ENCODE peak calls at places on chromosomes 1 and 21, in six cellular contexts. V is colonic mucosa, F is left ventricle myocardium inferior, M is ascending aorta, X is GM12864, A is neural crest cell. Z is an unnamed sample.

GRCh38 chr1:93744299-93744988 is 62.8 kb upstream of the BCAR3 start:
- DNase-seq in V (no peak), F (no peak), M (no peak), X (no peak), A (no peak), Z (no peak)

GRCh38 chr1:42176902-42177519 is 12.5 kb upstream of the GUCA2A start:
- DNase-seq in V (no peak), F (no peak), M (no peak), X (peak), A (no peak), Z (no peak)

GRCh38 chr1:3070304-3070653 is 1.3 kb downstream of the PRDM16 start:
- DNase-seq in V (no peak), F (no peak), M (no peak), X (no peak), A (no peak), Z (no peak)

GRCh38 chr1:25431495-25432363 is 1.0 kb downstream of the MACO1 start:
- DNase-seq in V (peak), F (peak), M (peak), X (no peak), A (no peak), Z (no peak)

GRCh38 chr1:4061521-4062031 is 161.5 kb upstream of the C1orf174 start:
- DNase-seq in V (no peak), F (no peak), M (peak), X (no peak), A (no peak), Z (no peak)

GRCh38 chr1:111967067-111967690 is 22.3 kb downstream of the KCND3 start:
- DNase-seq in V (no peak), F (no peak), M (no peak), X (no peak), A (no peak), Z (no peak)

GRCh38 chr1:19710825-19711611 is 46.3 kb downstream of the HTR6 start:
- DNase-seq in V (no peak), F (no peak), M (no peak), X (peak), A (no peak), Z (no peak)

GRCh38 chr21:46099476-46099875 is 1.6 kb downstream of the COL6A2 start:
- DNase-seq in V (peak), F (peak), M (peak), X (no peak), A (no peak), Z (peak)

GRCh38 chr1:53370369-53370961 is 42.6 kb upstream of the LRP8 start:
- DNase-seq in V (no peak), F (no peak), M (peak), X (no peak), A (no peak), Z (no peak)

GRCh38 chr1:180425956-180426355 is 76.4 kb downstream of the ACBD6 start:
- DNase-seq in V (no peak), F (no peak), M (no peak), X (no peak), A (no peak), Z (no peak)

GRCh38 chr1:209648931-209649776 is 3.1 kb downstream of the LAMB3 start:
- DNase-seq in V (peak), F (no peak), M (no peak), X (no peak), A (no peak), Z (no peak)

GRCh38 chr21:34635307-34635706 is 20.4 kb upstream of the RCAN1 start:
- DNase-seq in V (no peak), F (no peak), M (no peak), X (no peak), A (no peak), Z (peak)
- TF ChIP-seq CTCF in V (no peak), F (peak), M (peak), X (peak), A (peak), Z (no peak)

GRCh38 chr1:62271932-62272728 is 47.1 kb downstream of the KANK4 start:
- DNase-seq in V (no peak), F (no peak), M (no peak), X (peak), A (no peak), Z (peak)
- TF ChIP-seq CTCF in V (no peak), F (no peak), M (no peak), X (peak), A (peak), Z (peak)

GRCh38 chr1:29511436-29511835 is 275.1 kb downstream of the PTPRU start:
- DNase-seq in V (no peak), F (no peak), M (no peak), X (no peak), A (no peak), Z (no peak)

GRCh38 chr1:29514361-29515187 is 278.3 kb downstream of the PTPRU start:
- DNase-seq in V (no peak), F (no peak), M (peak), X (no peak), A (no peak), Z (no peak)

GRCh38 chr1:29516063-29516820 is 279.9 kb downstream of the PTPRU start:
- DNase-seq in V (no peak), F (no peak), M (peak), X (no peak), A (no peak), Z (no peak)

GRCh38 chr1:29515188-29515955 is 279.1 kb downstream of the PTPRU start:
- DNase-seq in V (no peak), F (no peak), M (peak), X (no peak), A (no peak), Z (no peak)

GRCh38 chr1:29513357-29513756 is 277.0 kb downstream of the PTPRU start:
- DNase-seq in V (no peak), F (peak), M (peak), X (no peak), A (peak), Z (peak)
- TF ChIP-seq CTCF in V (no peak), F (peak), M (peak), X (peak), A (peak), Z (no peak)

GRCh38 chr1:219805191-219805590 is 123.2 kb downstream of the SLC30A10 start:
- DNase-seq in V (no peak), F (no peak), M (no peak), X (no peak), A (no peak), Z (no peak)
- TF ChIP-seq CTCF in V (no peak), F (peak), M (no peak), X (no peak), A (peak), Z (no peak)

GRCh38 chr21:39387461-39388037 is 38.7 kb upstream of the HMGN1 start:
- DNase-seq in V (peak), F (peak), M (peak), X (peak), A (peak), Z (peak)

GRCh38 chr21:39390212-39390765 is 41.4 kb upstream of the HMGN1 start:
- DNase-seq in V (no peak), F (no peak), M (no peak), X (no peak), A (no peak), Z (no peak)

GRCh38 chr21:39386899-39387298 is 38.0 kb upstream of the HMGN1 start:
- DNase-seq in V (no peak), F (no peak), M (no peak), X (no peak), A (no peak), Z (no peak)

GRCh38 chr21:39388038-39388810 is 39.3 kb upstream of the HMGN1 start:
- DNase-seq in V (peak), F (peak), M (peak), X (no peak), A (peak), Z (peak)

DNA sequence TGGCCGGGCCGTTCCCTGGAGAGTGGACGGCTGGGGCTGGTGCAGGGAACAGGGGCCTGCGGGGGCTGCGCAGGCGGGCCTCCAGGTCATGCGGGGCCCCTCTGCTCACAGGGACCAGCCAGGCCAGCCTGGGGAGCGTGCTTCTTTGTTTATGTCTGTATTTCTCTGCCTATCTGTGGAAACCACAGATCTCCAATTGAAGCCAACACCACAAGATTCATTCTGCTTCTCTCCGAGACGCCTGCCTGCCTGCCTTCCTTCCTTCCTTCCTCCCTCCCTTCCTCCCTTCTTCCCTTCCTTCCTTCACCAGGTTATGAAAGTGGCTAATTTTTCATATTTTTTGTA is 39.9 kb upstream of the HMGN1 start:
- DNase-seq in V (no peak), F (no peak), M (no peak), X (no peak), A (no peak), Z (no peak)
- TF ChIP-seq CTCF in V (no peak), F (no peak), M (no peak), X (no peak), A (no peak), Z (no peak)

GRCh38 chr1:45687753-45688737 is at the start of gene TMEM69:
- DNase-seq in V (peak), F (peak), M (peak), X (peak), A (peak), Z (peak)
- TF ChIP-seq CTCF in V (no peak), F (peak), M (no peak), X (no peak), A (peak), Z (no peak)

Z was measured in endothelial cell.